ENCODE peak calls at places on chromosomes 5 and 9, in six cellular contexts. One of them, this sample, is unnamed.

GRCh38 chr9:38339087-38339486 is 53.4 kb upstream of the ALDH1B1 start:
- DNase-seq in PC-3: peak; percentile 53
- DNase-seq in K562: no peak
- DNase-seq in HAP-1: no peak
- DNase-seq in H1: no peak
- DNase-seq in HCT116: no peak
- DNase-seq in this sample: no peak

GRCh38 chr5:82347213-82347947 is 69.2 kb upstream of the RPS23 start:
- DNase-seq in PC-3: no peak
- DNase-seq in K562: no peak
- DNase-seq in HAP-1: no peak
- DNase-seq in H1: no peak
- DNase-seq in HCT116: no peak
- DNase-seq in this sample: no peak

GRCh38 chr5:79020861-79021561 is 35.9 kb upstream of the ARSB start:
- DNase-seq in PC-3: peak; percentile 70
- DNase-seq in K562: peak; percentile 18
- DNase-seq in HAP-1: peak; percentile 76
- DNase-seq in H1: peak; percentile 33
- DNase-seq in HCT116: peak; percentile 58
- DNase-seq in this sample: no peak

GRCh38 chr9:36030871-36031270 is 5.8 kb upstream of the RECK start:
- DNase-seq in PC-3: no peak
- DNase-seq in K562: no peak
- DNase-seq in HAP-1: no peak
- DNase-seq in H1: no peak
- DNase-seq in HCT116: no peak
- DNase-seq in this sample: no peak

GRCh38 chr5:124908603-124909451 is 162.4 kb upstream of the ZNF608 start:
- DNase-seq in PC-3: no peak
- DNase-seq in K562: no peak
- DNase-seq in HAP-1: no peak
- DNase-seq in H1: no peak
- DNase-seq in HCT116: no peak
- DNase-seq in this sample: no peak

GRCh38 chr5:94375801-94376200 is 242.6 kb downstream of the KIAA0825 start:
- DNase-seq in PC-3: peak; percentile 40
- DNase-seq in K562: no peak
- DNase-seq in HAP-1: no peak
- DNase-seq in H1: no peak
- DNase-seq in HCT116: no peak
- DNase-seq in this sample: no peak

GRCh38 chr9:131275332-131276106 is 791 bp downstream of the FAM78A start:
- DNase-seq in PC-3: no peak
- DNase-seq in K562: peak; percentile 84
- DNase-seq in HAP-1: peak; percentile 62
- DNase-seq in H1: no peak
- DNase-seq in HCT116: no peak
- DNase-seq in this sample: no peak

GRCh38 chr9:109192732-109193361 is 25.8 kb upstream of the FRRS1L start:
- DNase-seq in PC-3: peak; percentile 38
- DNase-seq in K562: peak; percentile 27
- DNase-seq in HAP-1: peak; percentile 54
- DNase-seq in H1: peak; percentile 31
- DNase-seq in HCT116: peak; percentile 15
- DNase-seq in this sample: no peak

GRCh38 chr9:95822583-95823431 is 52.7 kb upstream of the ERCC6L2 start:
- DNase-seq in PC-3: peak; percentile 89
- DNase-seq in K562: no peak
- DNase-seq in HAP-1: no peak
- DNase-seq in H1: no peak
- DNase-seq in HCT116: peak; percentile 2
- DNase-seq in this sample: no peak

GRCh38 chr5:14309199-14309598 is 166.1 kb downstream of the TRIO start:
- DNase-seq in PC-3: no peak
- DNase-seq in K562: no peak
- DNase-seq in HAP-1: no peak
- DNase-seq in H1: no peak
- DNase-seq in HCT116: no peak
- DNase-seq in this sample: no peak

GRCh38 chr5:67610191-67610912 is 413.8 kb upstream of the CD180 start:
- DNase-seq in PC-3: no peak
- DNase-seq in K562: no peak
- DNase-seq in HAP-1: no peak
- DNase-seq in H1: no peak
- DNase-seq in HCT116: no peak
- DNase-seq in this sample: no peak

GRCh38 chr9:37002413-37003217 is 31.5 kb downstream of the PAX5 start:
- DNase-seq in PC-3: no peak
- DNase-seq in K562: no peak
- DNase-seq in HAP-1: no peak
- DNase-seq in H1: no peak
- DNase-seq in HCT116: no peak
- DNase-seq in this sample: no peak

GRCh38 chr5:61301820-61302563 is 30.1 kb upstream of the ZSWIM6 start:
- DNase-seq in PC-3: peak; percentile 94
- DNase-seq in K562: no peak
- DNase-seq in HAP-1: no peak
- DNase-seq in H1: no peak
- DNase-seq in HCT116: peak; percentile 82
- DNase-seq in this sample: no peak

GRCh38 chr5:142847898-142848790 is 78.0 kb downstream of the ARHGAP26 start:
- DNase-seq in PC-3: no peak
- DNase-seq in K562: no peak
- DNase-seq in HAP-1: no peak
- DNase-seq in H1: no peak
- DNase-seq in HCT116: no peak
- DNase-seq in this sample: no peak

GRCh38 chr5:116766470-116766947 is 191.9 kb upstream of the SEMA6A start:
- DNase-seq in PC-3: peak; percentile 32
- DNase-seq in K562: no peak
- DNase-seq in HAP-1: no peak
- DNase-seq in H1: no peak
- DNase-seq in HCT116: peak; percentile 69
- DNase-seq in this sample: no peak

GRCh38 chr9:112325600-112325999 is 7.8 kb downstream of the PTBP3 start:
- DNase-seq in PC-3: no peak
- DNase-seq in K562: no peak
- DNase-seq in HAP-1: no peak
- DNase-seq in H1: no peak
- DNase-seq in HCT116: no peak
- DNase-seq in this sample: no peak

GRCh38 chr9:112323378-112323854 is 10.0 kb downstream of the PTBP3 start:
- DNase-seq in PC-3: no peak
- DNase-seq in K562: no peak
- DNase-seq in HAP-1: no peak
- DNase-seq in H1: no peak
- DNase-seq in HCT116: no peak
- DNase-seq in this sample: no peak

GRCh38 chr9:112326194-112326593 is 7.2 kb downstream of the PTBP3 start:
- DNase-seq in PC-3: no peak
- DNase-seq in K562: no peak
- DNase-seq in HAP-1: no peak
- DNase-seq in H1: no peak
- DNase-seq in HCT116: no peak
- DNase-seq in this sample: no peak

GRCh38 chr9:112325127-112325526 is 8.3 kb downstream of the PTBP3 start:
- DNase-seq in PC-3: no peak
- DNase-seq in K562: no peak
- DNase-seq in HAP-1: no peak
- DNase-seq in H1: no peak
- DNase-seq in HCT116: no peak
- DNase-seq in this sample: no peak

DNA sequence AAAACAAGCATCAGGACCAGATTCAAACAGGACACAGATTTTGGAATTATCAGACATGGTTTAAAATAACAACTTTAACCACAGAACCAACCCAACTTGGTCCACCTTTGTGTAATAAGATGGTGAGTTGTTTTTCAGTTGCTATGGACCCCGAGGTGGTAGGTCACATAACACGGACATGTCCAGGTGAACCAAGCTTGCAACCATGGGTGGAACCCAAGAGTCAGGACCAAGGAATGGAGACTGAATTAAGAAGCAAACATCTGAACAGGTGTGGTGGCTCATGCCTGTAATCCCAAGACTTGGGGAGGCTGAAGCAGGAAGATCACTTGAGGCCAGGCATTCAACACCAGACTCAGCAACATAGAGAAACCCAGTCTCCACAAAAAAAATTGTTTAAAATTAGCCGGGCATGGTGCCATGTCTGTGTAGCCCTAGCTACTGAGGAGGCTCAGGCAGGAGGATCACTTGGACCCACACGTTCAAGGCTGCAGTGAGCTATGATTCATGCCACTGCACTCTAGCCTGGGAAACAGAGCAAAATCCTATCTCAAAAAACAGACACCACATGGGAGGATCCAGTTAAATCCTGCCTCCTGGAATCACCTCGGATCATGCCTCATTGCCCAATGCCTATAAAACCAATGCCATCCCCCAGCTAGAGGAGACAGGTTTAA is 10.6 kb downstream of the PTBP3 start:
- DNase-seq in PC-3: no peak
- DNase-seq in K562: peak; percentile 17
- DNase-seq in HAP-1: no peak
- DNase-seq in H1: no peak
- DNase-seq in HCT116: no peak
- DNase-seq in this sample: no peak
- H3K9me3 ChIP-seq in PC-3: no peaks in the 10 kb centered on the region
- H3K9me3 ChIP-seq in K562: no peaks in the 10 kb centered on the region
- H3K9me3 ChIP-seq in HAP-1: no peaks in the 10 kb centered on the region
- H3K9me3 ChIP-seq in H1: no peaks in the 10 kb centered on the region
- H3K9me3 ChIP-seq in HCT116: no peaks in the 10 kb centered on the region
- H3K9me3 ChIP-seq in this sample: no peaks in the 10 kb centered on the region

DNA sequence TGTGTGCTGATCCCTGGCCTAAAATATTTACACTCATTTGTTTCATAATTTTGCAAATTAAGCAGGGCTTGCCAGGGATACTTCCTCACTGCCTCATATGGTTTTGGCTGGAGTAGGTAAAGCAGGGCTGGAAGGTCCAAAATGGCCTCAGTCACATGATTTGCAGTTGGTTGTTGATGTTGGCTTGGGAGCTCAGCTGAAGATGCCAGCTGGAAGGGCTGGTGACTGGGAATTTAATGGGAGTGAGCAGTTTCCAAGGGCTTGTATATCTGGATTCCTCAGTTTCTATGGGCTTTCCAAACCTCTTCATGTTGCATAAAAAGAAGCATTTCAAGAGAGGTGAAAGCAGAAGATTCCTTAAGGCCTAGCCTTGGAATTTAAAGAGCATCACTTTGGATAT is 729.3 kb downstream of the CDH18 start:
- DNase-seq in PC-3: no peak
- DNase-seq in K562: no peak
- DNase-seq in HAP-1: no peak
- DNase-seq in H1: no peak
- DNase-seq in HCT116: no peak
- DNase-seq in this sample: no peak
- H3K9me3 ChIP-seq in PC-3: no peaks in the 10 kb centered on the region
- H3K9me3 ChIP-seq in K562: no peaks in the 10 kb centered on the region
- H3K9me3 ChIP-seq in HAP-1: no peaks in the 10 kb centered on the region
- H3K9me3 ChIP-seq in H1: no peaks in the 10 kb centered on the region
- H3K9me3 ChIP-seq in HCT116: peaks cover 32% of the 10 kb centered on the region
- H3K9me3 ChIP-seq in this sample: no peaks in the 10 kb centered on the region

GRCh38 chr5:63154480-63155309 is 576.1 kb downstream of the LRRC70 start:
- DNase-seq in PC-3: no peak
- DNase-seq in K562: no peak
- DNase-seq in HAP-1: no peak
- DNase-seq in H1: no peak
- DNase-seq in HCT116: no peak
- DNase-seq in this sample: no peak

DNA sequence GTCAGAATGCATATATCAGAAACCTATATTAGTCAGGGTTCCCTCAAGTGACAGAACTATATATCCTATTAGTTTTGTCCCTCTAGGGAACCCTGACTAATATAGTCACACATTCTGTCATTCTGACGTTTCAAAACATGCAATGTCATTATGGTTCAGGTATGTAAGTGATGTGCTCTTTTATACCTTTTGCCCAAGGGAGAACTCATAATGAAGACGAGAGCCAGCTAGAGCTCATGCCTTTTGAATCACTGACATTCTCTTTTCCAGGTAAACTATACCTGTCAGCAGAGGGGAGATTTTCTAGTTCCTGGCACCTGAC is 576.7 kb downstream of the LRRC70 start:
- DNase-seq in PC-3: no peak
- DNase-seq in K562: no peak
- DNase-seq in HAP-1: no peak
- DNase-seq in H1: no peak
- DNase-seq in HCT116: no peak
- DNase-seq in this sample: no peak
- H3K9me3 ChIP-seq in PC-3: no peaks in the 10 kb centered on the region
- H3K9me3 ChIP-seq in K562: no peaks in the 10 kb centered on the region
- H3K9me3 ChIP-seq in HAP-1: no peaks in the 10 kb centered on the region
- H3K9me3 ChIP-seq in H1: no peaks in the 10 kb centered on the region
- H3K9me3 ChIP-seq in HCT116: peaks cover 9% of the 10 kb centered on the region
- H3K9me3 ChIP-seq in this sample: no peaks in the 10 kb centered on the region

GRCh38 chr5:151362970-151363369 is 15.6 kb upstream of the SLC36A2 start:
- DNase-seq in PC-3: peak; percentile 82
- DNase-seq in K562: no peak
- DNase-seq in HAP-1: no peak
- DNase-seq in H1: no peak
- DNase-seq in HCT116: no peak
- DNase-seq in this sample: no peak

GRCh38 chr5:151357792-151358191 is 10.4 kb upstream of the SLC36A2 start:
- DNase-seq in PC-3: peak; percentile 80
- DNase-seq in K562: no peak
- DNase-seq in HAP-1: no peak
- DNase-seq in H1: no peak
- DNase-seq in HCT116: no peak
- DNase-seq in this sample: no peak

GRCh38 chr5:151359391-151359790 is 12.0 kb upstream of the SLC36A2 start:
- DNase-seq in PC-3: no peak
- DNase-seq in K562: no peak
- DNase-seq in HAP-1: no peak
- DNase-seq in H1: no peak
- DNase-seq in HCT116: no peak
- DNase-seq in this sample: no peak

GRCh38 chr5:151363673-151364072 is 16.3 kb upstream of the SLC36A2 start:
- DNase-seq in PC-3: no peak
- DNase-seq in K562: no peak
- DNase-seq in HAP-1: no peak
- DNase-seq in H1: no peak
- DNase-seq in HCT116: no peak
- DNase-seq in this sample: no peak
- H3K9me3 ChIP-seq in PC-3: peaks cover 23% of the 10 kb centered on the region
- H3K9me3 ChIP-seq in K562: no peaks in the 10 kb centered on the region
- H3K9me3 ChIP-seq in HAP-1: no peaks in the 10 kb centered on the region
- H3K9me3 ChIP-seq in H1: peaks cover 23% of the 10 kb centered on the region
- H3K9me3 ChIP-seq in HCT116: no peaks in the 10 kb centered on the region
- H3K9me3 ChIP-seq in this sample: no peaks in the 10 kb centered on the region

DNA sequence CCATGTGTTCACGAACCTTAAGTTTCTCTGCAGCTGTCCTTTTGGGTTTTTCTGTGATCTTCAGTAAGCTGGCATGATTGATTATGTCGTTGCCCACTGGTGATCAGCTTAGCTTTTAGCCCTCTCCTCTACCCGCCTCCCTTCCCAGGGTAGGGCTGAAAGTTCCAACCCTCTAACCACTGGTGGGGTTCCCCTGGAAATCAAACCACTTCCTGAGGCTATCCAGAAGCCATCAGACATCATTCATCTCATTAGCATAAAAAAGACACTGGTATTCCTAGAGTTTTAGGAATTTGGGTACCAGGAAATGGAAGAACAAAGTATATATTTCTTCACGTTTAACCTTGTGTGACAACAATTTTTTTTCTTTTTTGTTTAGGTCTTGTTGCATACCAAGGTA is 29.8 kb downstream of the SPIN1 start:
- DNase-seq in PC-3: no peak
- DNase-seq in K562: no peak
- DNase-seq in HAP-1: no peak
- DNase-seq in H1: peak; percentile 19
- DNase-seq in HCT116: no peak
- DNase-seq in this sample: no peak
- H3K9me3 ChIP-seq in PC-3: peaks cover 17% of the 10 kb centered on the region
- H3K9me3 ChIP-seq in K562: peaks cover 3% of the 10 kb centered on the region
- H3K9me3 ChIP-seq in HAP-1: peaks cover 10% of the 10 kb centered on the region
- H3K9me3 ChIP-seq in H1: peaks cover 11% of the 10 kb centered on the region
- H3K9me3 ChIP-seq in HCT116: peaks cover 30% of the 10 kb centered on the region
- H3K9me3 ChIP-seq in this sample: peaks cover 11% of the 10 kb centered on the region